ENCODE peak calls at places on chromosomes 12 and 14, in five cellular contexts. A is HT1080, H is cardiac muscle cell, C is NCI-H1105 treated with DMSO at 0.1 percent for 48 hours, G is NCI-H187. P is an unnamed sample.

GRCh38 chr12:19431407-19432308 is 7.6 kb upstream of the AEBP2 start:
- DNase-seq in A (peak), H (peak), C (peak), G (no peak), P (no peak)

GRCh38 chr14:90676859-90677258 is 139.4 kb downstream of the TTC7B start:
- DNase-seq in A (no peak), H (peak), C (no peak), G (no peak), P (no peak)

GRCh38 chr14:68653108-68653507 is 139.8 kb downstream of the ZFP36L1 start:
- DNase-seq in A (no peak), H (no peak), C (no peak), G (no peak), P (no peak)

GRCh38 chr12:20409639-20410038 is 41.3 kb downstream of the PDE3A start:
- DNase-seq in A (no peak), H (no peak), C (no peak), G (no peak), P (no peak)

GRCh38 chr14:47278233-47278842 is 397.1 kb downstream of the MDGA2 start:
- DNase-seq in A (peak), H (peak), C (peak), G (peak), P (no peak)

GRCh38 chr14:73727181-73727580 is 13.0 kb upstream of the PNMA1 start:
- DNase-seq in A (no peak), H (no peak), C (no peak), G (no peak), P (no peak)

GRCh38 chr14:26008290-26008689 is 589.5 kb downstream of the NOVA1 start:
- DNase-seq in A (peak), H (peak), C (no peak), G (no peak), P (no peak)

GRCh38 chr12:16622315-16622714 is 16.4 kb upstream of the LMO3 start:
- DNase-seq in A (no peak), H (no peak), C (no peak), G (no peak), P (no peak)

GRCh38 chr14:75831971-75832370 is 149.8 kb downstream of the TGFB3 start:
- DNase-seq in A (no peak), H (no peak), C (peak), G (no peak), P (no peak)

GRCh38 chr12:34599530-34600513 is 577.5 kb downstream of the ALG10 start:
- DNase-seq in A (no peak), H (no peak), C (no peak), G (no peak), P (no peak)

GRCh38 chr12:69738351-69739286 is at the start of gene RAB3IP:
- DNase-seq in A (peak), H (peak), C (peak), G (peak), P (peak)

GRCh38 chr12:48043771-48044170 is 39.5 kb upstream of the COL2A1 start:
- DNase-seq in A (no peak), H (no peak), C (no peak), G (no peak), P (no peak)

GRCh38 chr14:89669209-89669608 is 252.2 kb upstream of the FOXN3 start:
- DNase-seq in A (no peak), H (no peak), C (no peak), G (no peak), P (no peak)

P was measured in CD4-positive, alpha-beta T cell.